ENCODE peak calls at places on chromosomes 6 and 20, in five cellular contexts. One of them, this sample, is unnamed.

GRCh38 chr20:3563548-3564177 is 92.8 kb downstream of the ATRN start:
- DNase-seq in neuronal stem cell: peak
- DNase-seq in H9: no peak
- DNase-seq in mesenchymal stem cell: peak
- DNase-seq in H1: no peak
- DNase-seq in this sample: peak

GRCh38 chr20:15100506-15101160 is 763.2 kb upstream of the FLRT3 start:
- DNase-seq in neuronal stem cell: no peak
- DNase-seq in H9: no peak
- DNase-seq in mesenchymal stem cell: no peak
- DNase-seq in H1: no peak
- DNase-seq in this sample: no peak

GRCh38 chr20:61558726-61559125 is 306.7 kb downstream of the CDH4 start:
- DNase-seq in mesenchymal stem cell: peak
- DNase-seq in H9: no peak
- DNase-seq in H1: no peak
- DNase-seq in neuronal stem cell: no peak
- DNase-seq in this sample: peak

GRCh38 chr6:118344014-118344670 is 204.0 kb upstream of the PLN start:
- DNase-seq in mesenchymal stem cell: peak
- DNase-seq in H1: no peak
- DNase-seq in H9: no peak
- DNase-seq in neuronal stem cell: no peak
- DNase-seq in this sample: peak

GRCh38 chr6:163373240-163373639 is 41.3 kb upstream of the QKI start:
- DNase-seq in neuronal stem cell: no peak
- DNase-seq in H9: no peak
- DNase-seq in mesenchymal stem cell: no peak
- DNase-seq in H1: no peak
- DNase-seq in this sample: no peak

GRCh38 chr6:149328083-149328482 is 10.6 kb downstream of the TAB2 start:
- DNase-seq in neuronal stem cell: no peak
- DNase-seq in mesenchymal stem cell: no peak
- DNase-seq in H9: no peak
- DNase-seq in H1: no peak
- DNase-seq in this sample: peak

GRCh38 chr6:101578306-101578705 is 184.8 kb downstream of the GRIK2 start:
- DNase-seq in neuronal stem cell: no peak
- DNase-seq in H9: no peak
- DNase-seq in mesenchymal stem cell: no peak
- DNase-seq in H1: no peak
- DNase-seq in this sample: no peak

GRCh38 chr6:153965996-153966395 is 73.0 kb upstream of the OPRM1 start:
- DNase-seq in H9: no peak
- DNase-seq in neuronal stem cell: no peak
- DNase-seq in mesenchymal stem cell: peak
- DNase-seq in H1: no peak
- DNase-seq in this sample: no peak

GRCh38 chr6:6699741-6700367 is 111.3 kb downstream of the LY86 start:
- DNase-seq in neuronal stem cell: no peak
- DNase-seq in mesenchymal stem cell: peak
- DNase-seq in H9: peak
- DNase-seq in H1: no peak
- DNase-seq in this sample: peak

GRCh38 chr6:48476257-48476656 is 365.3 kb upstream of the PTCHD4 start:
- DNase-seq in neuronal stem cell: peak
- DNase-seq in mesenchymal stem cell: peak
- DNase-seq in H1: peak
- DNase-seq in H9: peak
- DNase-seq in this sample: peak

GRCh38 chr6:68059261-68059660 is 575.8 kb upstream of the ADGRB3 start:
- DNase-seq in neuronal stem cell: no peak
- DNase-seq in H1: no peak
- DNase-seq in H9: no peak
- DNase-seq in mesenchymal stem cell: no peak
- DNase-seq in this sample: no peak

GRCh38 chr6:91476000-91476399 is 889.1 kb upstream of the MAP3K7 start:
- DNase-seq in mesenchymal stem cell: peak
- DNase-seq in H9: no peak
- DNase-seq in H1: no peak
- DNase-seq in neuronal stem cell: no peak
- DNase-seq in this sample: peak

GRCh38 chr6:100892693-100893092 is 11.6 kb upstream of the ASCC3 start:
- DNase-seq in mesenchymal stem cell: no peak
- DNase-seq in neuronal stem cell: no peak
- DNase-seq in H9: peak
- DNase-seq in H1: no peak
- DNase-seq in this sample: no peak

GRCh38 chr6:41921712-41921998 is 356 bp downstream of the BYSL start:
- DNase-seq in mesenchymal stem cell: no peak
- DNase-seq in neuronal stem cell: no peak
- DNase-seq in H1: no peak
- DNase-seq in H9: no peak
- DNase-seq in this sample: no peak

GRCh38 chr6:41071501-41071922 is 644 bp downstream of the OARD1 start:
- DNase-seq in H9: no peak
- DNase-seq in H1: peak
- DNase-seq in neuronal stem cell: no peak
- DNase-seq in mesenchymal stem cell: no peak
- DNase-seq in this sample: peak

GRCh38 chr6:16684896-16685554 is 76.2 kb downstream of the ATXN1 start:
- DNase-seq in mesenchymal stem cell: peak
- DNase-seq in neuronal stem cell: no peak
- DNase-seq in H1: no peak
- DNase-seq in H9: no peak
- DNase-seq in this sample: peak

GRCh38 chr20:41714030-41714429 is 95.9 kb upstream of the CHD6 start:
- DNase-seq in neuronal stem cell: no peak
- DNase-seq in H1: no peak
- DNase-seq in H9: no peak
- DNase-seq in mesenchymal stem cell: no peak
- DNase-seq in this sample: no peak

GRCh38 chr20:32637311-32637710 is 36.4 kb downstream of the C20orf203 start:
- DNase-seq in H1: no peak
- DNase-seq in mesenchymal stem cell: no peak
- DNase-seq in H9: no peak
- DNase-seq in neuronal stem cell: no peak
- DNase-seq in this sample: no peak

GRCh38 chr6:108285381-108285780 is 9.5 kb upstream of the AFG1L start:
- DNase-seq in neuronal stem cell: no peak
- DNase-seq in mesenchymal stem cell: no peak
- DNase-seq in H9: no peak
- DNase-seq in H1: no peak
- DNase-seq in this sample: no peak

GRCh38 chr20:137668-138131 is 4.7 kb upstream of the DEFB126 start:
- DNase-seq in H1: no peak
- DNase-seq in mesenchymal stem cell: peak
- DNase-seq in H9: no peak
- DNase-seq in neuronal stem cell: no peak
- DNase-seq in this sample: no peak

GRCh38 chr20:21202284-21202683 is 76.4 kb downstream of the KIZ start:
- DNase-seq in mesenchymal stem cell: no peak
- DNase-seq in H1: no peak
- DNase-seq in neuronal stem cell: no peak
- DNase-seq in H9: no peak
- DNase-seq in this sample: peak

GRCh38 chr20:2750343-2751251 is 49.8 kb downstream of the CPXM1 start:
- DNase-seq in H9: peak
- DNase-seq in neuronal stem cell: no peak
- DNase-seq in H1: no peak
- DNase-seq in mesenchymal stem cell: peak
- DNase-seq in this sample: peak

GRCh38 chr20:56710577-56711465 is 81.7 kb downstream of the TFAP2C start:
- DNase-seq in H9: no peak
- DNase-seq in mesenchymal stem cell: peak
- DNase-seq in H1: no peak
- DNase-seq in neuronal stem cell: no peak
- DNase-seq in this sample: peak

GRCh38 chr20:51413753-51414323 is 128.7 kb downstream of the NFATC2 start:
- DNase-seq in H1: no peak
- DNase-seq in mesenchymal stem cell: no peak
- DNase-seq in H9: no peak
- DNase-seq in neuronal stem cell: no peak
- DNase-seq in this sample: no peak

GRCh38 chr6:133040025-133040838 is 200.9 kb upstream of the EYA4 start:
- DNase-seq in H1: no peak
- DNase-seq in mesenchymal stem cell: peak
- DNase-seq in neuronal stem cell: no peak
- DNase-seq in H9: no peak
- DNase-seq in this sample: peak

GRCh38 chr6:7628479-7628878 is 38.5 kb downstream of the SNRNP48 start:
- DNase-seq in H1: no peak
- DNase-seq in H9: no peak
- DNase-seq in neuronal stem cell: no peak
- DNase-seq in mesenchymal stem cell: no peak
- DNase-seq in this sample: peak

GRCh38 chr6:47484616-47485015 is 7.0 kb downstream of the CD2AP start:
- DNase-seq in H9: no peak
- DNase-seq in mesenchymal stem cell: peak
- DNase-seq in neuronal stem cell: no peak
- DNase-seq in H1: no peak
- DNase-seq in this sample: peak

GRCh38 chr6:83463886-83464285 is 33.0 kb upstream of the ME1 start:
- DNase-seq in mesenchymal stem cell: peak
- DNase-seq in H1: no peak
- DNase-seq in H9: no peak
- DNase-seq in neuronal stem cell: no peak
- DNase-seq in this sample: peak

GRCh38 chr6:130467595-130467994 is 101.8 kb downstream of the TMEM200A start:
- DNase-seq in H9: no peak
- DNase-seq in mesenchymal stem cell: no peak
- DNase-seq in H1: no peak
- DNase-seq in neuronal stem cell: no peak
- DNase-seq in this sample: no peak

GRCh38 chr20:1369970-1370369 is 22.9 kb downstream of the FKBP1A start:
- DNase-seq in H1: no peak
- DNase-seq in mesenchymal stem cell: no peak
- DNase-seq in neuronal stem cell: no peak
- DNase-seq in H9: no peak
- DNase-seq in this sample: no peak

GRCh38 chr20:46129955-46130481 is 11.9 kb downstream of the CD40 start:
- DNase-seq in H1: no peak
- DNase-seq in mesenchymal stem cell: peak
- DNase-seq in neuronal stem cell: no peak
- DNase-seq in H9: no peak
- DNase-seq in this sample: no peak

GRCh38 chr6:166903500-166903899 is 52.9 kb downstream of the RNASET2 start:
- DNase-seq in mesenchymal stem cell: no peak
- DNase-seq in H9: no peak
- DNase-seq in H1: no peak
- DNase-seq in neuronal stem cell: no peak
- DNase-seq in this sample: no peak

GRCh38 chr20:22744341-22745193 is 160.2 kb upstream of the FOXA2 start:
- DNase-seq in mesenchymal stem cell: no peak
- DNase-seq in neuronal stem cell: no peak
- DNase-seq in H1: no peak
- DNase-seq in H9: no peak
- DNase-seq in this sample: no peak

GRCh38 chr20:10540636-10541493 is 105.8 kb downstream of the SLX4IP start:
- DNase-seq in H9: no peak
- DNase-seq in mesenchymal stem cell: peak
- DNase-seq in neuronal stem cell: no peak
- DNase-seq in H1: no peak
- DNase-seq in this sample: peak

GRCh38 chr20:10538768-10539167 is 103.7 kb downstream of the SLX4IP start:
- DNase-seq in H1: no peak
- DNase-seq in neuronal stem cell: no peak
- DNase-seq in H9: no peak
- DNase-seq in mesenchymal stem cell: no peak
- DNase-seq in this sample: no peak

GRCh38 chr20:10539818-10540553 is 104.9 kb downstream of the SLX4IP start:
- DNase-seq in H9: no peak
- DNase-seq in mesenchymal stem cell: no peak
- DNase-seq in H1: no peak
- DNase-seq in neuronal stem cell: no peak
- DNase-seq in this sample: no peak

GRCh38 chr20:10536531-10536930 is 101.4 kb downstream of the SLX4IP start:
- DNase-seq in H9: peak
- DNase-seq in neuronal stem cell: no peak
- DNase-seq in mesenchymal stem cell: no peak
- DNase-seq in H1: peak
- DNase-seq in this sample: peak

GRCh38 chr20:10537850-10538480 is 102.9 kb downstream of the SLX4IP start:
- DNase-seq in neuronal stem cell: no peak
- DNase-seq in H9: no peak
- DNase-seq in mesenchymal stem cell: no peak
- DNase-seq in H1: no peak
- DNase-seq in this sample: peak
- H2BK120ac ChIP-seq in neuronal stem cell: no peak
- H2BK120ac ChIP-seq in H9: no peak
- H2BK120ac ChIP-seq in mesenchymal stem cell: no peak
- H2BK120ac ChIP-seq in H1: no peak
- H2BK120ac ChIP-seq in this sample: peak

DNA sequence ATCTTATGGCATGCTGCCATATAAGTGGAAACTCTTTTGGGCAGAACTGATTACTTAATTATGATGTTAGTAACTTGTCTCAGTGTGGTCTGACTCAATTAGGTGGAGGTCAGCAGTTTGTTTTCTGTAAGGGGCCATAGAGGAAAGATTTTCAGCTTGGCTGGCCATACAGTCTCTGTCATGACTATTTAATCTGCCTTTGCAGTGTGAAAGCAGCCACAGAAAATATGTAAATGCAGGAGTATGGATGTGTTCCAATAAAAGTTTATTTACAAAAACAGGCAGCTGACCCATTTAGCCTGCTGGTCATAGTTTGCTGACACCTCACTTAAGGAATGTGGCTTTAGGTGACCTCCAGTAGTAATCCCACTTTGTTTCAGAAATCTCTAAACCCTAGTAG is 700.7 kb downstream of the EPM2A start:
- DNase-seq in H1: no peak
- DNase-seq in H9: no peak
- DNase-seq in neuronal stem cell: no peak
- DNase-seq in mesenchymal stem cell: peak
- DNase-seq in this sample: peak
- H3K14ac ChIP-seq in H1: no peak
- H3K14ac ChIP-seq in H9: no peak
- H3K14ac ChIP-seq in neuronal stem cell: no peak
- H3K14ac ChIP-seq in mesenchymal stem cell: no peak
- H3K14ac ChIP-seq in this sample: no peak

GRCh38 chr20:47784256-47784598 is 1.1 kb downstream of the SULF2 start:
- DNase-seq in neuronal stem cell: no peak
- DNase-seq in H1: no peak
- DNase-seq in mesenchymal stem cell: no peak
- DNase-seq in H9: no peak
- DNase-seq in this sample: no peak
- H4K91ac ChIP-seq in neuronal stem cell: no peak
- H4K91ac ChIP-seq in H1: no peak
- H4K91ac ChIP-seq in mesenchymal stem cell: no peak
- H4K91ac ChIP-seq in H9: no peak
- H4K91ac ChIP-seq in this sample: no peak

DNA sequence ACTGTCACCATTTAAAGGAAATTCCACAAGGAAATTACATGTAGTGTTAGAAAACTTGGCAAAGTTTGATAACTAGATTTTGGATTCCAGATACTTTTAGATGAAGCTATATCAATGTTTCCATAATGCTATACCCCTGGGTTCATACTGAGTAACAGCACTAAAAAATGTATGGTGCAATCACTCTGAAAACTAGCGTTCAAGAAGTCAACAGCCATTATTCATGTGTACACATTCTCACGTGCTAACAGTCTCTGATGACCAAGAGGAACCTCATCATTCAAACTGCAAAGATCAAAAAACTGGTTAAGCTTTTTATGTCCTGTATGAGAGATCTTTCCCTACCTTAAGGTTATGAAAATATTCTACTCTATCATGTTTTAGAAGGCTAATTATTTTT is 197.6 kb downstream of the GMDS start:
- DNase-seq in neuronal stem cell: no peak
- DNase-seq in mesenchymal stem cell: no peak
- DNase-seq in H9: no peak
- DNase-seq in H1: no peak
- DNase-seq in this sample: peak
- H2BK120ac ChIP-seq in neuronal stem cell: no peak
- H2BK120ac ChIP-seq in mesenchymal stem cell: no peak
- H2BK120ac ChIP-seq in H9: no peak
- H2BK120ac ChIP-seq in H1: no peak
- H2BK120ac ChIP-seq in this sample: no peak